ENCODE peak calls at places on chromosomes 7 and 10, in nine cellular contexts. One of them, this sample, is unnamed.

GRCh38 chr7:40138973-40139372 is 4.2 kb downstream of the SUGCT start:
- DNase-seq in transverse colon: no peak
- DNase-seq in stomach: no peak
- DNase-seq in suprapubic skin: no peak
- DNase-seq in upper lobe of left lung: no peak
- DNase-seq in GM12878: no peak
- DNase-seq in spleen: no peak
- DNase-seq in HCT116: no peak
- DNase-seq in GM12892: no peak
- DNase-seq in this sample: no peak

GRCh38 chr10:28938745-28939144 is 261.4 kb downstream of the BAMBI start:
- DNase-seq in GM12878: no peak
- DNase-seq in upper lobe of left lung: no peak
- DNase-seq in spleen: no peak
- DNase-seq in suprapubic skin: no peak
- DNase-seq in HCT116: no peak
- DNase-seq in stomach: no peak
- DNase-seq in GM12892: no peak
- DNase-seq in transverse colon: no peak
- DNase-seq in this sample: no peak

GRCh38 chr10:839550-840205 is 91.8 kb downstream of the LARP4B start:
- DNase-seq in stomach: no peak
- DNase-seq in suprapubic skin: no peak
- DNase-seq in GM12892: no peak
- DNase-seq in transverse colon: no peak
- DNase-seq in HCT116: no peak
- DNase-seq in spleen: no peak
- DNase-seq in GM12878: no peak
- DNase-seq in upper lobe of left lung: no peak
- DNase-seq in this sample: no peak

GRCh38 chr10:93095225-93095624 is 21.5 kb downstream of the CYP26A1 start:
- DNase-seq in spleen: no peak
- DNase-seq in stomach: no peak
- DNase-seq in upper lobe of left lung: no peak
- DNase-seq in HCT116: no peak
- DNase-seq in GM12892: no peak
- DNase-seq in suprapubic skin: no peak
- DNase-seq in GM12878: no peak
- DNase-seq in transverse colon: no peak
- DNase-seq in this sample: no peak

GRCh38 chr7:131692131-131692960 is 135.9 kb upstream of the PODXL start:
- DNase-seq in transverse colon: peak; percentile 57
- DNase-seq in GM12892: peak; percentile 52
- DNase-seq in spleen: no peak
- DNase-seq in GM12878: no peak
- DNase-seq in stomach: peak; percentile 41
- DNase-seq in suprapubic skin: no peak
- DNase-seq in upper lobe of left lung: peak; percentile 41
- DNase-seq in HCT116: peak; percentile 23
- DNase-seq in this sample: no peak

GRCh38 chr10:8052344-8052969 is 2.0 kb upstream of the GATA3 start:
- DNase-seq in GM12892: no peak
- DNase-seq in upper lobe of left lung: no peak
- DNase-seq in suprapubic skin: peak; percentile 45
- DNase-seq in stomach: no peak
- DNase-seq in GM12878: no peak
- DNase-seq in transverse colon: no peak
- DNase-seq in HCT116: no peak
- DNase-seq in spleen: no peak
- DNase-seq in this sample: no peak

GRCh38 chr10:91681361-91682276 is 48.7 kb upstream of the PPP1R3C start:
- DNase-seq in HCT116: no peak
- DNase-seq in upper lobe of left lung: no peak
- DNase-seq in spleen: no peak
- DNase-seq in stomach: no peak
- DNase-seq in transverse colon: no peak
- DNase-seq in suprapubic skin: no peak
- DNase-seq in GM12878: no peak
- DNase-seq in GM12892: no peak
- DNase-seq in this sample: no peak

GRCh38 chr7:107180378-107180777 is 11.6 kb downstream of the HBP1 start:
- DNase-seq in transverse colon: peak; percentile 56
- DNase-seq in suprapubic skin: no peak
- DNase-seq in GM12892: no peak
- DNase-seq in spleen: no peak
- DNase-seq in HCT116: peak; percentile 64
- DNase-seq in GM12878: no peak
- DNase-seq in stomach: peak; percentile 50
- DNase-seq in upper lobe of left lung: peak; percentile 59
- DNase-seq in this sample: no peak

GRCh38 chr10:63629363-63630084 is 108.3 kb downstream of the REEP3 start:
- DNase-seq in upper lobe of left lung: peak; percentile 96
- DNase-seq in suprapubic skin: peak; percentile 96
- DNase-seq in transverse colon: peak; percentile 96
- DNase-seq in stomach: peak; percentile 94
- DNase-seq in GM12892: peak; percentile 23
- DNase-seq in HCT116: peak; percentile 97
- DNase-seq in GM12878: peak; percentile 83
- DNase-seq in spleen: peak; percentile 96
- DNase-seq in this sample: peak; percentile 32

GRCh38 chr10:63630085-63630927 is 109.1 kb downstream of the REEP3 start:
- DNase-seq in suprapubic skin: peak; percentile 95
- DNase-seq in transverse colon: peak; percentile 91
- DNase-seq in GM12878: peak; percentile 43
- DNase-seq in upper lobe of left lung: peak; percentile 91
- DNase-seq in stomach: peak; percentile 91
- DNase-seq in spleen: peak; percentile 94
- DNase-seq in HCT116: peak; percentile 63
- DNase-seq in GM12892: peak; percentile 68
- DNase-seq in this sample: peak; percentile 63

GRCh38 chr10:63627881-63628296 is 106.7 kb downstream of the REEP3 start:
- DNase-seq in transverse colon: no peak
- DNase-seq in HCT116: no peak
- DNase-seq in GM12892: no peak
- DNase-seq in suprapubic skin: no peak
- DNase-seq in GM12878: no peak
- DNase-seq in stomach: no peak
- DNase-seq in upper lobe of left lung: no peak
- DNase-seq in spleen: no peak
- DNase-seq in this sample: no peak

GRCh38 chr10:63627376-63627775 is 106.2 kb downstream of the REEP3 start:
- DNase-seq in stomach: no peak
- DNase-seq in GM12878: no peak
- DNase-seq in GM12892: no peak
- DNase-seq in upper lobe of left lung: no peak
- DNase-seq in spleen: no peak
- DNase-seq in transverse colon: no peak
- DNase-seq in suprapubic skin: no peak
- DNase-seq in HCT116: peak; percentile 8
- DNase-seq in this sample: no peak

GRCh38 chr10:63628526-63629362 is 107.5 kb downstream of the REEP3 start:
- DNase-seq in stomach: peak; percentile 60
- DNase-seq in HCT116: peak; percentile 49
- DNase-seq in upper lobe of left lung: peak; percentile 74
- DNase-seq in transverse colon: peak; percentile 68
- DNase-seq in GM12892: no peak
- DNase-seq in spleen: no peak
- DNase-seq in GM12878: peak; percentile 72
- DNase-seq in suprapubic skin: peak; percentile 73
- DNase-seq in this sample: no peak
- TF ChIP-seq POLR2AphosphoS5 in stomach: no peak
- TF ChIP-seq POLR2AphosphoS5 in HCT116: peak; percentile 24
- TF ChIP-seq POLR2AphosphoS5 in upper lobe of left lung: peak; percentile 29
- TF ChIP-seq POLR2AphosphoS5 in transverse colon: peak; percentile 5
- TF ChIP-seq POLR2AphosphoS5 in GM12892: no peak
- TF ChIP-seq POLR2AphosphoS5 in spleen: no peak
- TF ChIP-seq POLR2AphosphoS5 in GM12878: no peak
- TF ChIP-seq POLR2AphosphoS5 in suprapubic skin: no peak
- TF ChIP-seq POLR2AphosphoS5 in this sample: no peak

GRCh38 chr10:110226555-110226925 is 19.1 kb downstream of the MXI1 start:
- DNase-seq in spleen: no peak
- DNase-seq in GM12892: peak; percentile 59
- DNase-seq in transverse colon: peak; percentile 94
- DNase-seq in GM12878: no peak
- DNase-seq in stomach: peak; percentile 92
- DNase-seq in upper lobe of left lung: peak; percentile 91
- DNase-seq in suprapubic skin: peak; percentile 96
- DNase-seq in HCT116: peak; percentile 85
- DNase-seq in this sample: peak; percentile 53

GRCh38 chr10:110225441-110225755 is 18.0 kb downstream of the MXI1 start:
- DNase-seq in GM12892: no peak
- DNase-seq in suprapubic skin: no peak
- DNase-seq in transverse colon: no peak
- DNase-seq in HCT116: no peak
- DNase-seq in spleen: no peak
- DNase-seq in stomach: no peak
- DNase-seq in upper lobe of left lung: no peak
- DNase-seq in GM12878: no peak
- DNase-seq in this sample: no peak

GRCh38 chr10:110224992-110225391 is 17.6 kb downstream of the MXI1 start:
- DNase-seq in GM12878: no peak
- DNase-seq in transverse colon: no peak
- DNase-seq in stomach: no peak
- DNase-seq in spleen: peak; percentile 75
- DNase-seq in HCT116: no peak
- DNase-seq in upper lobe of left lung: no peak
- DNase-seq in suprapubic skin: no peak
- DNase-seq in GM12892: no peak
- DNase-seq in this sample: no peak

GRCh38 chr10:110226926-110227641 is 19.7 kb downstream of the MXI1 start:
- DNase-seq in upper lobe of left lung: peak; percentile 74
- DNase-seq in HCT116: peak; percentile 49
- DNase-seq in suprapubic skin: peak; percentile 89
- DNase-seq in stomach: peak; percentile 64
- DNase-seq in GM12878: no peak
- DNase-seq in transverse colon: peak; percentile 75
- DNase-seq in spleen: peak; percentile 95
- DNase-seq in GM12892: peak; percentile 59
- DNase-seq in this sample: peak; percentile 58

DNA sequence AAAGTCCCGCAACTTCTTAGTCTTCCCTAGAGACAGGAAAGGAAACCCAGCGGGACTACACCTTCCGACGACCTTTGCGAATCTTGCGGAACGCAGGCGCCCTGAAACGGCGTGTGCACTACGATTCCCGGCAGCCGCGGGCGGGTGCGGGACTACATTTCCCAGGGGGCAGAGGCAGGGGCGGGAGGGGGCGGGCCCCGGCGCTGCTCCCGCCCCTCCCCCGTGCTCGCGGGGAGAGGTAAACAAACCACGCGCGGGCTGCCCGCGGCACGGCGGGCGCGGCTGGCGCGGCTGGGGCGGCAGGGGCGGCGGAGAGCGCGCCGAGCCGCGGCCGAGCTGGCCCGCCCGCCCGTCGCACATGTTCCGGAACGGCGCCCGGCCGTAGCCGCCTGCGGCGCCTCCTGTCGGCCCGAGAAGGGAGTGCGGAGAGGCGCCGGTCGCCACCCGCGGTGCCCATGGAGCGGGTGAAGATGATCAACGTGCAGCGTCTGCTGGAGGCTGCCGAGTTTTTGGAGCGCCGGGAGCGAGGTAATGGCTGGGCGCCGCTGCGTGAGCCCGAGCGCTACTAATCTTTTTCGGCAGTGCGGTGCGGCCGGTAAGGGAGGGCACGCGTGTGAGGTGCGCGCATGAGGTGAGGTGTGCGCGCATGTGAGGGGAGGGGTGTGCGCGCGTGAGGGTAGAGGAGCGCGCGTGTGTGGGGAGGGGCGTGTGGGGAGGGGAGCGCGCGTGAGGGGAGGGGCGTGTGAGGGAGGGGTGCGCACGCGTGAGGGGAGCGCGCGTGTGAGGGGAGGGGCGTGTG is 18.6 kb downstream of the MXI1 start:
- DNase-seq in transverse colon: peak; percentile 93
- DNase-seq in GM12892: peak; percentile 71
- DNase-seq in stomach: peak; percentile 93
- DNase-seq in spleen: peak; percentile 96
- DNase-seq in HCT116: peak; percentile 92
- DNase-seq in suprapubic skin: peak; percentile 94
- DNase-seq in upper lobe of left lung: peak; percentile 90
- DNase-seq in GM12878: no peak
- DNase-seq in this sample: peak; percentile 62
- TF ChIP-seq POLR2A in transverse colon: peak; percentile 36
- TF ChIP-seq POLR2A in GM12892: no peak
- TF ChIP-seq POLR2A in stomach: no peak
- TF ChIP-seq POLR2A in spleen: no peak
- TF ChIP-seq POLR2A in HCT116: no peak
- TF ChIP-seq POLR2A in suprapubic skin: peak; percentile 69
- TF ChIP-seq POLR2A in upper lobe of left lung: no peak
- TF ChIP-seq POLR2A in GM12878: peak; percentile 63
- TF ChIP-seq POLR2A in this sample: no peak

GRCh38 chr7:157775560-157776332 is 438.9 kb downstream of the DNAJB6 start:
- DNase-seq in stomach: no peak
- DNase-seq in HCT116: no peak
- DNase-seq in upper lobe of left lung: no peak
- DNase-seq in GM12878: no peak
- DNase-seq in GM12892: no peak
- DNase-seq in suprapubic skin: no peak
- DNase-seq in transverse colon: no peak
- DNase-seq in spleen: peak; percentile 69
- DNase-seq in this sample: no peak
- TF ChIP-seq POLR2AphosphoS5 in stomach: no peak
- TF ChIP-seq POLR2AphosphoS5 in HCT116: no peak
- TF ChIP-seq POLR2AphosphoS5 in upper lobe of left lung: no peak
- TF ChIP-seq POLR2AphosphoS5 in GM12878: no peak
- TF ChIP-seq POLR2AphosphoS5 in GM12892: no peak
- TF ChIP-seq POLR2AphosphoS5 in suprapubic skin: no peak
- TF ChIP-seq POLR2AphosphoS5 in transverse colon: no peak
- TF ChIP-seq POLR2AphosphoS5 in spleen: no peak
- TF ChIP-seq POLR2AphosphoS5 in this sample: no peak

GRCh38 chr7:74084722-74085578 is 1.3 kb downstream of the LIMK1 start:
- DNase-seq in suprapubic skin: no peak
- DNase-seq in transverse colon: no peak
- DNase-seq in GM12878: no peak
- DNase-seq in upper lobe of left lung: peak; percentile 57
- DNase-seq in spleen: no peak
- DNase-seq in HCT116: no peak
- DNase-seq in stomach: no peak
- DNase-seq in GM12892: no peak
- DNase-seq in this sample: no peak

GRCh38 chr7:74087791-74088453 is 4.3 kb downstream of the LIMK1 start:
- DNase-seq in stomach: no peak
- DNase-seq in GM12878: no peak
- DNase-seq in HCT116: no peak
- DNase-seq in upper lobe of left lung: no peak
- DNase-seq in GM12892: no peak
- DNase-seq in transverse colon: no peak
- DNase-seq in spleen: no peak
- DNase-seq in suprapubic skin: no peak
- DNase-seq in this sample: no peak

GRCh38 chr7:74083928-74084721 is 521 bp downstream of the LIMK1 start:
- DNase-seq in transverse colon: peak; percentile 41
- DNase-seq in HCT116: no peak
- DNase-seq in GM12878: no peak
- DNase-seq in upper lobe of left lung: no peak
- DNase-seq in stomach: peak; percentile 41
- DNase-seq in spleen: no peak
- DNase-seq in GM12892: no peak
- DNase-seq in suprapubic skin: peak; percentile 80
- DNase-seq in this sample: no peak

GRCh38 chr7:74082770-74083116 is 861 bp upstream of the LIMK1 start:
- DNase-seq in GM12892: no peak
- DNase-seq in GM12878: no peak
- DNase-seq in HCT116: no peak
- DNase-seq in stomach: no peak
- DNase-seq in upper lobe of left lung: no peak
- DNase-seq in spleen: no peak
- DNase-seq in transverse colon: no peak
- DNase-seq in suprapubic skin: no peak
- DNase-seq in this sample: no peak

GRCh38 chr7:74083117-74083876 is at the start of gene LIMK1:
- DNase-seq in spleen: peak; percentile 96
- DNase-seq in upper lobe of left lung: peak; percentile 82
- DNase-seq in HCT116: no peak
- DNase-seq in suprapubic skin: peak; percentile 83
- DNase-seq in GM12892: peak; percentile 95
- DNase-seq in stomach: peak; percentile 82
- DNase-seq in transverse colon: peak; percentile 86
- DNase-seq in GM12878: no peak
- DNase-seq in this sample: peak; percentile 96
- TF ChIP-seq POLR2A in spleen: no peak
- TF ChIP-seq POLR2A in upper lobe of left lung: no peak
- TF ChIP-seq POLR2A in HCT116: no peak
- TF ChIP-seq POLR2A in suprapubic skin: no peak
- TF ChIP-seq POLR2A in GM12892: peak; percentile 44
- TF ChIP-seq POLR2A in stomach: no peak
- TF ChIP-seq POLR2A in transverse colon: no peak
- TF ChIP-seq POLR2A in GM12878: peak; percentile 65
- TF ChIP-seq POLR2A in this sample: no peak

This sample was measured in GM12891.